ENCODE peak calls at places on chromosome 13, in four cellular contexts. H, P, M and J are unnamed samples.

GRCh38 chr13:52428295-52428694 is 22.1 kb downstream of the VPS36 start:
- DNase-seq in P (no peak), M (peak; percentile 22), H (no peak), J (peak; percentile 73)

GRCh38 chr13:100789481-100789880 is 114.9 kb upstream of the TMTC4 start:
- DNase-seq in M (no peak), H (peak; percentile 6), P (peak; percentile 75), J (peak; percentile 34)

GRCh38 chr13:48749144-48749543 is 95.4 kb downstream of the CYSLTR2 start:
- DNase-seq in H (peak; percentile 54), P (peak; percentile 92), M (no peak), J (peak; percentile 47)

GRCh38 chr13:35782793-35783192 is 306.3 kb upstream of the MAB21L1 start:
- DNase-seq in H (no peak), P (peak; percentile 15), M (no peak), J (no peak)

GRCh38 chr13:104385409-104385808 is 1319.2 kb upstream of the SLC10A2 start:
- DNase-seq in H (peak; percentile 34), M (no peak), P (peak; percentile 48), J (peak; percentile 71)

GRCh38 chr13:101838305-101838835 is 385.9 kb downstream of the ITGBL1 start:
- DNase-seq in H (peak; percentile 67), P (peak; percentile 7), M (no peak), J (peak; percentile 11)

GRCh38 chr13:89457977-89458376 is 1786.8 kb downstream of the SLITRK5 start:
- DNase-seq in H (no peak), M (no peak), P (peak; percentile 61), J (peak; percentile 90)

GRCh38 chr13:95404141-95404882 is 103.1 kb upstream of the ABCC4 start:
- DNase-seq in H (peak; percentile 92), M (peak; percentile 77), P (peak; percentile 81), J (peak; percentile 82)

GRCh38 chr13:21684576-21684975 is 13.7 kb downstream of the FGF9 start:
- DNase-seq in M (no peak), P (no peak), H (no peak), J (no peak)

GRCh38 chr13:43434185-43434584 is 352.6 kb downstream of the ENOX1 start:
- DNase-seq in M (no peak), P (peak; percentile 4), H (peak; percentile 11), J (no peak)

GRCh38 chr13:37442996-37443395 is 155.6 kb downstream of the POSTN start:
- DNase-seq in M (no peak), H (peak; percentile 23), P (peak; percentile 46), J (peak; percentile 43)

GRCh38 chr13:107644136-107644535 is 571.2 kb downstream of the LIG4 start:
- DNase-seq in M (no peak), H (no peak), P (no peak), J (no peak)

GRCh38 chr13:91247768-91248167 is 99.7 kb upstream of the MIR17HG start:
- DNase-seq in P (peak; percentile 1), M (peak; percentile 6), H (no peak), J (no peak)

GRCh38 chr13:110993788-110994187 is 78.9 kb upstream of the ANKRD10 start:
- DNase-seq in M (no peak), P (no peak), H (no peak), J (no peak)

GRCh38 chr13:34349091-34349722 is 531.3 kb downstream of the RFC3 start:
- DNase-seq in M (no peak), H (peak; percentile 99), P (peak; percentile 97), J (peak; percentile 95)

GRCh38 chr13:72025836-72026235 is 158.8 kb upstream of the DACH1 start:
- DNase-seq in H (no peak), M (no peak), P (no peak), J (no peak)

GRCh38 chr13:80726895-80727294 is 386.0 kb upstream of the SPRY2 start:
- DNase-seq in P (no peak), H (no peak), M (no peak), J (no peak)

GRCh38 chr13:41130356-41130755 is 2.2 kb downstream of the KBTBD6 start:
- DNase-seq in H (peak; percentile 48), M (no peak), P (peak; percentile 63), J (peak; percentile 33)

GRCh38 chr13:97307882-97308624 is 85.9 kb downstream of the MBNL2 start:
- DNase-seq in H (peak; percentile 78), M (no peak), P (peak; percentile 62), J (peak; percentile 63)

GRCh38 chr13:28340272-28340793 is 154.6 kb downstream of the FLT1 start:
- DNase-seq in H (peak; percentile 44), M (no peak), P (peak; percentile 45), J (no peak)

GRCh38 chr13:45750566-45750965 is 48.4 kb downstream of the CBY2 start:
- DNase-seq in P (no peak), H (no peak), M (no peak), J (no peak)

GRCh38 chr13:111967572-111968201 is 99.3 kb upstream of the SOX1 start:
- DNase-seq in M (no peak), H (no peak), P (no peak), J (no peak)

GRCh38 chr13:66635526-66635925 is 594.6 kb downstream of the PCDH9 start:
- DNase-seq in M (no peak), P (peak; percentile 85), H (peak; percentile 81), J (peak; percentile 94)

GRCh38 chr13:102846261-102847015 is 606 bp downstream of the ERCC5 start:
- DNase-seq in M (peak; percentile 68), P (peak; percentile 51), H (peak; percentile 71), J (peak; percentile 38)

GRCh38 chr13:64855506-64855905 is 2374.6 kb downstream of the PCDH9 start:
- DNase-seq in M (no peak), P (peak; percentile 1), H (peak; percentile 11), J (peak; percentile 28)

GRCh38 chr13:29948246-29948645 is 97.8 kb upstream of the UBL3 start:
- DNase-seq in H (peak; percentile 41), M (no peak), P (peak; percentile 12), J (no peak)

GRCh38 chr13:110359840-110360301 is 52.8 kb downstream of the COL4A2 start:
- DNase-seq in P (no peak), M (no peak), H (no peak), J (peak; percentile 64)

GRCh38 chr13:75806101-75806500 is 170.0 kb downstream of the LMO7 start:
- DNase-seq in P (no peak), M (no peak), H (no peak), J (no peak)

GRCh38 chr13:75801388-75801787 is 165.3 kb downstream of the LMO7 start:
- DNase-seq in M (no peak), H (no peak), P (no peak), J (no peak)

GRCh38 chr13:75803175-75803611 is 167.1 kb downstream of the LMO7 start:
- DNase-seq in H (no peak), P (no peak), M (peak; percentile 44), J (no peak)

GRCh38 chr13:75802161-75802560 is 166.0 kb downstream of the LMO7 start:
- DNase-seq in P (no peak), M (no peak), H (no peak), J (no peak)

GRCh38 chr13:75803982-75804381 is 167.9 kb downstream of the LMO7 start:
- DNase-seq in H (no peak), P (no peak), M (no peak), J (no peak)
- H3K4me3 ChIP-seq in H (no peak overlapping the region), P (no peak overlapping the region), M (no peak overlapping the region), J (no peak overlapping the region)

GRCh38 chr13:75417006-75417384 is 65.0 kb downstream of the TBC1D4 start:
- DNase-seq in H (peak; percentile 31), M (peak; percentile 7), P (peak; percentile 42), J (no peak)

GRCh38 chr13:75419656-75420055 is 62.3 kb downstream of the TBC1D4 start:
- DNase-seq in P (no peak), H (no peak), M (no peak), J (no peak)

GRCh38 chr13:75417647-75418046 is 64.3 kb downstream of the TBC1D4 start:
- DNase-seq in M (peak; percentile 40), P (peak; percentile 28), H (no peak), J (no peak)

GRCh38 chr13:75418186-75418843 is 63.7 kb downstream of the TBC1D4 start:
- DNase-seq in M (no peak), H (no peak), P (no peak), J (no peak)

DNA sequence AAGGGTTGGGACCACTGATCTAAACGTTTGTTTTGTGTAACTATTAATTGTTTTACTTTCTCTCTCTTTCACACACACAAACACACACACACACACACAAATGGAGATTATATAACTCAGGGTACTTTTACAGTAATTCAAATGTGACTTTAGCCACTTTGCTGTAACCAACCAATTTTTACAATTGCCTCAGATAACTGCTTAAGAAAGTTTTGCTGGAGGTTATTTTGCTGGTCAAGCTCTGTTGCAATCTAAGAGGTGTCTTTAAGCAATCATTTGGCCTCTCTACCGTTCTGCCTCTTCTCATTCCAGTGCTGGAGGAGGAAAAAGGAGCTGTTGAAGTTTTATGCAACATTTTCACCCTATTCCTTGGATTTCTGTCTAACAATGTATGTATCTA is 63.0 kb downstream of the TBC1D4 start:
- DNase-seq in P (peak; percentile 50), M (no peak), H (peak; percentile 60), J (peak; percentile 64)
- H3K4me3 ChIP-seq in P (no peak overlapping the region), M (no peak overlapping the region), H (no peak overlapping the region), J (no peak overlapping the region)

DNA sequence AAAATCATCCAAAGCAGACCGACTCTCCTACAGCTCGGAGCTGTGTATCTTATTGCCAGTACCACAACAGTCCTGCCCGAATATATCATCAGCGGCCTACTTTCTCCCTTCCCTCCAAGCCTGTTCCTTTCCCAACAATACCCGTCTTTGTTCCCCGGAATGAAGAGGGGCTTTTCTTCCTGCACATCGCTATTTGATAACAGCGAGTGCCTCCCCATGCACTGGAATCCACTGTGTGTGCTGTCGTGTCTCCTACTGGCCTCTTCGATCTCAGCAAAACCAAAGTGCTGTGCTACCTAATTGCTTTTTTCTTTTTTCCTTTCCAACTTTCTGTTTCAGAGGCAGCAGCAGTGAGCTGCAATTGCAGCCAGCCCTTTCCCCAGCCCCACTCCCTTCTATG is 43.5 kb downstream of the EFNB2 start:
- DNase-seq in H (no peak), M (no peak), P (no peak), J (no peak)
- H3K4me3 ChIP-seq in H (no peak overlapping the region), M (no peak overlapping the region), P (no peak overlapping the region), J (no peak overlapping the region)

GRCh38 chr13:50220938-50221337 is 205.7 kb downstream of the KCNRG start:
- DNase-seq in M (no peak), H (no peak), P (peak; percentile 68), J (peak; percentile 42)

GRCh38 chr13:50225188-50226155 is 210.2 kb downstream of the KCNRG start:
- DNase-seq in P (peak; percentile 24), H (no peak), M (no peak), J (no peak)

GRCh38 chr13:50224534-50224933 is 209.3 kb downstream of the KCNRG start:
- DNase-seq in H (peak; percentile 61), M (no peak), P (peak; percentile 90), J (peak; percentile 89)

GRCh38 chr13:50219743-50220142 is 204.5 kb downstream of the KCNRG start:
- DNase-seq in H (no peak), M (no peak), P (no peak), J (no peak)

DNA sequence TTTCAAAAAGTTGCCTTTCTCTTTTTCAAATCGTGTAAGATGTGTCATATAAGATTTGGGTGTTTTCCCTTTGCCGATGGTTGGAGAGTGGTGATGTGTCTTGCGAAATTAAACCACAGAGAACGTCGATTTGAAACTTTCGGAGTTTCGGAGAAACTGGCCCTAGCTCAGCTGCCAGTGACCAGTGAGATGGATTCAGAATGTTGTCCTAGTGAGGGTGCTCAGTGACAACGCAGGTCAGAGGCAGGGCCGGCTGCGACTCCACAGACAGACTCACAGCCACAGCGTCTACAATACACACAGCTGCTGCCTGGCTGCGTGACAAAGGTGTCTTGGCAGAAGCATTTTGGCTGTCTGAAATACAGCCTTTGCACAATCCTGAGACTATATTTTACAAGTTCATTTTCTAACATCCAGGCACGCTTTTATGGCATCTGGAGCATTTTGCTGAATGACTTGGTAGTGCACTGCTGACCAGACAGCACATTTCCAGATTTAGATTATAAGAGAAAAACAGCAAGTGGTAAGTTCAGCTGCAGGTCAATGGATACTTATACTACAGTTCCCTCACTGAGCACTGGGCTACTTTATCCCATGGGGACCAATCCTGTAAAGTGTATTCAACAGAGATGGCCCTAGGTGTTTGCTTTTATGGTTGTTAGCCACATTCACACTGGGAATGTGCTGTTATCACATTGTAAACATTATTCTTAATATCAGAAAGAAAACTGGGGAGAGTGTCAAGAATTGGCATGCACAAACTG is 207.5 kb downstream of the KCNRG start:
- DNase-seq in P (peak; percentile 95), M (no peak), H (peak; percentile 88), J (peak; percentile 86)
- H3K4me3 ChIP-seq in P (peak overlapping the region; percentile 33), M (no peak overlapping the region), H (peak overlapping the region; percentile 17), J (peak overlapping the region; percentile 26)